ENCODE peak calls at places on chromosome 13, in seven cellular contexts. U is AG04450; D is HCT116; S is stimulated activated naive CD8-positive, alpha-beta T cell treated with anti-CD3 and anti-CD28 coated beads, Interleukin-15, amount 100 ng/mL, for 72 hours; Q is stimulated activated CD4-positive, alpha-beta T cell treated with anti-CD3 and anti-CD28 coated beads, Interleukin-4, amount 100 ng/mL, for 1 hour; P is omental fat pad; A is WTC11. O is an unnamed sample.

GRCh38 chr13:97413694-97414093 is 20.3 kb upstream of the RAP2A start:
- DNase-seq in D (no peak), A (no peak), P (no peak), Q (no peak), S (no peak), U (no peak), O (no peak)

GRCh38 chr13:24693862-24694471 is 13.8 kb downstream of the ATP12A start:
- DNase-seq in A (peak; percentile 53), U (no peak), S (peak; percentile 38), D (peak; percentile 74), P (no peak), Q (no peak), O (no peak)

GRCh38 chr13:24284876-24285275 is 24.5 kb upstream of the C1QTNF9 start:
- DNase-seq in D (no peak), U (no peak), Q (no peak), A (no peak), P (no peak), S (no peak), O (no peak)

GRCh38 chr13:57629391-57629804 is 2.1 kb upstream of the PCDH17 start:
- DNase-seq in U (no peak), A (no peak), P (peak; percentile 26), D (no peak), Q (no peak), S (no peak), O (no peak)

GRCh38 chr13:74575729-74576125 is 441.5 kb upstream of the KLF12 start:
- DNase-seq in S (peak; percentile 42), U (no peak), Q (peak; percentile 48), A (peak; percentile 79), P (peak; percentile 23), D (no peak), O (peak; percentile 84)

GRCh38 chr13:44660050-44660449 is 83.9 kb upstream of the TSC22D1 start:
- DNase-seq in U (no peak), A (no peak), D (no peak), S (no peak), P (no peak), Q (no peak), O (no peak)

GRCh38 chr13:43180837-43181236 is 157.5 kb downstream of the DNAJC15 start:
- DNase-seq in D (no peak), S (no peak), P (no peak), A (no peak), U (no peak), Q (no peak), O (no peak)

GRCh38 chr13:22967669-22968068 is 213.1 kb upstream of the SGCG start:
- DNase-seq in S (no peak), U (no peak), A (no peak), Q (no peak), P (no peak), D (no peak), O (no peak)

GRCh38 chr13:112012004-112012704 is 54.8 kb upstream of the SOX1 start:
- DNase-seq in P (no peak), U (no peak), Q (no peak), D (no peak), A (peak; percentile 36), S (no peak), O (no peak)

GRCh38 chr13:98344392-98344791 is 167.3 kb upstream of the RNF113B start:
- DNase-seq in S (no peak), P (no peak), Q (no peak), A (no peak), U (no peak), D (no peak), O (no peak)

GRCh38 chr13:80132741-80133601 is 208.0 kb downstream of the SPRY2 start:
- DNase-seq in D (no peak), P (no peak), Q (no peak), A (no peak), U (no peak), S (no peak), O (no peak)

GRCh38 chr13:111227405-111227804 is 93.0 kb upstream of the TEX29 start:
- DNase-seq in A (no peak), S (no peak), Q (no peak), U (no peak), D (no peak), P (no peak), O (no peak)

GRCh38 chr13:30051531-30052060 is 201.2 kb upstream of the UBL3 start:
- DNase-seq in Q (no peak), S (no peak), A (no peak), U (no peak), P (no peak), D (no peak), O (no peak)

GRCh38 chr13:30341815-30342570 is 34.6 kb upstream of the KATNAL1 start:
- DNase-seq in Q (no peak), S (no peak), A (no peak), U (peak; percentile 71), P (no peak), D (peak; percentile 44), O (no peak)

GRCh38 chr13:51623473-51623872 is 39.2 kb downstream of the WDFY2 start:
- DNase-seq in S (no peak), P (no peak), U (no peak), D (no peak), Q (no peak), A (no peak), O (no peak)

GRCh38 chr13:93169980-93170379 is 56.6 kb upstream of the GPC6 start:
- DNase-seq in D (no peak), A (no peak), P (no peak), U (peak; percentile 61), S (no peak), Q (no peak), O (no peak)

GRCh38 chr13:27276188-27276587 is 5.6 kb downstream of the RASL11A start:
- DNase-seq in A (no peak), D (no peak), Q (no peak), P (no peak), S (no peak), U (no peak), O (no peak)

GRCh38 chr13:93736111-93736510 is 509.5 kb downstream of the GPC6 start:
- DNase-seq in U (no peak), A (no peak), S (no peak), D (no peak), P (no peak), Q (no peak), O (no peak)

GRCh38 chr13:112704634-112705145 is 14.9 kb downstream of the ATP11A start:
- DNase-seq in D (no peak), S (no peak), A (peak; percentile 14), P (no peak), U (no peak), Q (no peak), O (no peak)

GRCh38 chr13:27968316-27969072 is 621 bp downstream of the CDX2 start:
- DNase-seq in S (no peak), D (no peak), U (no peak), Q (no peak), A (peak; percentile 62), P (no peak), O (no peak)

GRCh38 chr13:23372264-23372905 is 61.1 kb downstream of the SACS start:
- DNase-seq in U (no peak), A (no peak), P (no peak), Q (no peak), S (no peak), D (no peak), O (no peak)

GRCh38 chr13:32284927-32285632 is 30.1 kb downstream of the ZAR1L start:
- DNase-seq in D (peak; percentile 7), A (no peak), P (no peak), S (no peak), Q (no peak), U (no peak), O (no peak)

GRCh38 chr13:34522818-34523217 is 419.3 kb upstream of the NBEA start:
- DNase-seq in P (no peak), A (no peak), Q (no peak), S (no peak), U (no peak), D (no peak), O (no peak)

GRCh38 chr13:39012608-39013007 is 22.0 kb upstream of the STOML3 start:
- DNase-seq in A (peak; percentile 71), P (no peak), D (no peak), U (no peak), Q (no peak), S (no peak), O (no peak)

GRCh38 chr13:85170372-85170771 is 628.8 kb downstream of the SLITRK6 start:
- DNase-seq in S (no peak), P (no peak), A (no peak), U (no peak), Q (no peak), D (no peak), O (no peak)

GRCh38 chr13:40388617-40389016 is 277.8 kb downstream of the FOXO1 start:
- DNase-seq in S (peak; percentile 76), A (no peak), D (no peak), Q (peak; percentile 57), P (no peak), U (no peak), O (peak; percentile 7)

GRCh38 chr13:75869981-75870380 is 233.9 kb downstream of the LMO7 start:
- DNase-seq in Q (no peak), S (no peak), P (no peak), U (no peak), A (no peak), D (no peak), O (no peak)

GRCh38 chr13:110342474-110342873 is 35.4 kb downstream of the COL4A2 start:
- DNase-seq in S (no peak), A (no peak), U (no peak), Q (no peak), D (no peak), P (no peak), O (no peak)

GRCh38 chr13:26964278-26965057 is 203.9 kb upstream of the GPR12 start:
- DNase-seq in U (no peak), D (no peak), P (no peak), Q (no peak), S (no peak), A (no peak), O (no peak)

GRCh38 chr13:40313269-40314200 is 352.9 kb downstream of the FOXO1 start:
- DNase-seq in S (no peak), P (no peak), D (no peak), U (no peak), Q (no peak), A (no peak), O (no peak)

GRCh38 chr13:105918842-105919741 is 616.4 kb downstream of the EFNB2 start:
- DNase-seq in Q (no peak), A (no peak), U (no peak), S (no peak), P (no peak), D (peak; percentile 88), O (peak; percentile 21)

GRCh38 chr13:46963874-46964273 is 67.0 kb upstream of the HTR2A start:
- DNase-seq in Q (no peak), D (no peak), S (no peak), U (no peak), A (no peak), P (no peak), O (no peak)

GRCh38 chr13:42377640-42378382 is 105.9 kb downstream of the AKAP11 start:
- DNase-seq in A (no peak), P (no peak), U (no peak), D (no peak), Q (no peak), S (peak; percentile 34), O (no peak)

GRCh38 chr13:114323349-114323748 is 9.0 kb downstream of the CHAMP1 start:
- DNase-seq in D (no peak), Q (no peak), P (no peak), A (no peak), S (no peak), U (no peak), O (no peak)

GRCh38 chr13:97387487-97388353 is 46.2 kb upstream of the RAP2A start:
- DNase-seq in S (no peak), A (no peak), Q (no peak), U (no peak), P (no peak), D (no peak), O (no peak)

O was measured in CMK.